ENCODE peak calls at places on chromosomes 11 and 22, in nine cellular contexts. K is pancreas, W is psoas muscle, U is AG04450, H is BE2C, R is left ventricle myocardium inferior, E is SK-N-SH, P is esophagus squamous epithelium, Y is neuronal stem cell. F is an unnamed sample.

GRCh38 chr11:6587360-6587953 is 16.0 kb downstream of the RRP8 start:
- DNase-seq in K (peak; percentile 90), W (no peak), U (no peak), H (no peak), R (peak; percentile 56), E (no peak), P (no peak), Y (no peak), F (no peak)

GRCh38 chr22:19805821-19806212 is 45.2 kb downstream of the TBX1 start:
- DNase-seq in K (peak; percentile 20), W (no peak), U (no peak), H (no peak), R (peak; percentile 9), E (peak; percentile 21), P (no peak), Y (no peak), F (peak; percentile 17)

GRCh38 chr22:30265851-30266444 is 703 bp downstream of the OSM start:
- DNase-seq in K (peak; percentile 58), W (no peak), U (no peak), H (no peak), R (peak; percentile 65), E (no peak), P (peak; percentile 51), Y (no peak), F (peak; percentile 96)

GRCh38 chr11:14386895-14387480 is 28.0 kb upstream of the RRAS2 start:
- DNase-seq in K (no peak), W (peak; percentile 15), U (no peak), H (peak; percentile 28), R (peak; percentile 22), E (peak; percentile 58), P (no peak), Y (peak; percentile 70), F (no peak)

GRCh38 chr11:69874984-69875673 is 55.9 kb upstream of the FGF3 start:
- DNase-seq in K (no peak), W (no peak), U (no peak), H (no peak), R (peak; percentile 4), E (peak; percentile 13), P (no peak), Y (no peak), F (no peak)

GRCh38 chr11:76885390-76886097 is 24.8 kb downstream of the ACER3 start:
- DNase-seq in K (no peak), W (peak; percentile 25), U (no peak), H (no peak), R (no peak), E (no peak), P (no peak), Y (no peak), F (peak; percentile 39)

GRCh38 chr11:10866893-10867331 is 9.1 kb upstream of the ZBED5 start:
- DNase-seq in K (no peak), W (no peak), U (peak; percentile 34), H (peak; percentile 15), R (no peak), E (peak; percentile 4), P (no peak), Y (no peak), F (no peak)

GRCh38 chr11:11125618-11126017 is 227.4 kb downstream of the CSNK2A3 start:
- DNase-seq in K (no peak), W (no peak), U (no peak), H (no peak), R (no peak), E (no peak), P (no peak), Y (no peak), F (no peak)

GRCh38 chr11:133082851-133083488 is 449.3 kb downstream of the OPCML start:
- DNase-seq in K (peak; percentile 87), W (peak; percentile 65), U (no peak), H (peak; percentile 76), R (peak; percentile 48), E (peak; percentile 95), P (no peak), Y (peak; percentile 74), F (peak; percentile 43)

GRCh38 chr11:134667505-134667904 is 255.5 kb upstream of the B3GAT1 start:
- DNase-seq in K (no peak), W (no peak), U (no peak), H (no peak), R (no peak), E (no peak), P (no peak), Y (no peak), F (no peak)

GRCh38 chr22:44091021-44091721 is 67.1 kb downstream of the PARVB start:
- DNase-seq in K (peak; percentile 1), W (no peak), U (no peak), H (peak; percentile 29), R (no peak), E (peak; percentile 59), P (no peak), Y (no peak), F (no peak)

DNA sequence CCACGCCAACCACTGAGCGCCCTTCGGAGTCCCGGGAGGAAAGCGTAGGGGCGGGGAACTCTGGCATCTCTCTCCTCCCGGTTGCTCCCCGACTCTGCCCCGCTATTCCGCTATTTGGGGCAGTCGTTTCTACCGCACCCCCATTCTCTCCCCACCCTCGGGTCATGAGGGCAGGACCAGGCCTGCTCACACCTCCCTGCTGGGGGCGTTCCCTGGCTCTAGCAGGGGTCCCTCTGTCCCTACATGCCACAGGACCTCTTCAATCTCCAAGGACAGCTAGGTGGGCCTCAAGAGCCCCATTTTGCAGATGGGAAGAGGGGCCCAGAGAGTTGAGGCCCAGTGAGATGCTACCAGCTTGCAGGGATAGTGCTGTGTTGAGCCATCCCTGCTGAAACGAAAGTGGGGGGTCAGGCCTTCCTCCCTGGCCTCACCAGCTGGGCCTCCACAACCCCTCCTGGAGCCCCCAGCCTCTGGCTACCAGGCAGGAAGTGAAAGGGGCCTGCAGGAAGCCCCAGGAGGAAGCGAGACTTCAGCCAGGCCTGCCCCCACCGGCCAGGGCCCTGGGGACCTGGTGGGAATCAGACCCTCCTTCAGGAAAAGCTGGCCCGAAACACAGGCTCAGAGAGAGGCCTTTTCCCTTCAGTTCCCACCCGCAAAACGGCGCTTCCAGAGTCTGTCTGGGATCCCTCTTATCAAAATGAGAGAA is 5.5 kb upstream of the SHISA8 start:
- DNase-seq in K (peak; percentile 46), W (no peak), U (no peak), H (no peak), R (no peak), E (no peak), P (no peak), Y (no peak), F (no peak)
- H3K4me3 ChIP-seq in K (peak overlapping the region; percentile 48), W (peak overlapping the region; percentile 68), U (no peak overlapping the region), H (no peak overlapping the region), R (peak overlapping the region; percentile 70), E (no peak overlapping the region), P (peak overlapping the region; percentile 24), Y (no peak overlapping the region), F (no peak overlapping the region)

DNA sequence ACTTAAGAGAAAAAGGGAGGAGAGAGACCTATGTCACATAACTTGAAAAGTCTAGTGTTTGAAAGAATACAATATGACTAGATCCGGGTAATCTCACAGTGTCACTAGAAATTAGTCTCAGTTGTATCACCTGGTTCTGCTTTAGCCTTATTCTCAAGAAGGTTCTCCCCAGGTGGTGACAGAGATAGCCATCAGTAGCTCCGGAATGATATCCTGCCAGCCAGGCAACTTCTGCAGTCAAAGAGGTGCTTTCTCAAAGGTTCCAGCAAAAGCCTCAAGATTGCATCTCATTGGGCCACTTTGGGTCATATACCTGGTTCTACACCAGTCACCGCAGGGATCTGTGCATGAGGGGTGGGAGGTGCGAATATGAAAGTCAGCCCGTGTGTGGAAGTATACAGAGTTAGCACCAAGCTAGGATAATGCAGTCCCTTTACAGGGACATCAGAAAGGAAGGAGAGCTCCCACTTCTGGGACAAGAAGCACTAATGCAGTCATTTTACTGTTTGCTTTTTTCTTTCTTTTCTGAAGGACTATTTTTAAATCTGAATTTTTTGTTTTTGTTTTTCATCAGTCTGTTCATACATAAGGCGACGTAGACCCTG is 61.1 kb downstream of the CYB5R2 start:
- DNase-seq in K (no peak), W (no peak), U (no peak), H (no peak), R (no peak), E (no peak), P (no peak), Y (no peak), F (no peak)
- H3K9me3 ChIP-seq in K (no peaks in the 10 kb centered on the region), W (no peaks in the 10 kb centered on the region), U (no peaks in the 10 kb centered on the region), H (no peaks in the 10 kb centered on the region), R (no peaks in the 10 kb centered on the region), E (no peaks in the 10 kb centered on the region), P (no peaks in the 10 kb centered on the region), Y (no peaks in the 10 kb centered on the region), F (no peaks in the 10 kb centered on the region)

GRCh38 chr11:75461136-75461535 is 28.1 kb upstream of the KLHL35 start:
- DNase-seq in K (no peak), W (no peak), U (no peak), H (peak; percentile 87), R (no peak), E (peak; percentile 71), P (no peak), Y (no peak), F (peak; percentile 39)

GRCh38 chr11:75462117-75462653 is 29.2 kb upstream of the KLHL35 start:
- DNase-seq in K (peak; percentile 24), W (no peak), U (no peak), H (no peak), R (no peak), E (no peak), P (no peak), Y (peak; percentile 47), F (no peak)

GRCh38 chr11:75467311-75467710 is 34.3 kb upstream of the KLHL35 start:
- DNase-seq in K (peak; percentile 40), W (no peak), U (no peak), H (no peak), R (no peak), E (no peak), P (no peak), Y (no peak), F (peak; percentile 55)

GRCh38 chr11:75465701-75466531 is 32.9 kb upstream of the KLHL35 start:
- DNase-seq in K (peak; percentile 61), W (no peak), U (no peak), H (no peak), R (no peak), E (no peak), P (no peak), Y (no peak), F (peak; percentile 60)

DNA sequence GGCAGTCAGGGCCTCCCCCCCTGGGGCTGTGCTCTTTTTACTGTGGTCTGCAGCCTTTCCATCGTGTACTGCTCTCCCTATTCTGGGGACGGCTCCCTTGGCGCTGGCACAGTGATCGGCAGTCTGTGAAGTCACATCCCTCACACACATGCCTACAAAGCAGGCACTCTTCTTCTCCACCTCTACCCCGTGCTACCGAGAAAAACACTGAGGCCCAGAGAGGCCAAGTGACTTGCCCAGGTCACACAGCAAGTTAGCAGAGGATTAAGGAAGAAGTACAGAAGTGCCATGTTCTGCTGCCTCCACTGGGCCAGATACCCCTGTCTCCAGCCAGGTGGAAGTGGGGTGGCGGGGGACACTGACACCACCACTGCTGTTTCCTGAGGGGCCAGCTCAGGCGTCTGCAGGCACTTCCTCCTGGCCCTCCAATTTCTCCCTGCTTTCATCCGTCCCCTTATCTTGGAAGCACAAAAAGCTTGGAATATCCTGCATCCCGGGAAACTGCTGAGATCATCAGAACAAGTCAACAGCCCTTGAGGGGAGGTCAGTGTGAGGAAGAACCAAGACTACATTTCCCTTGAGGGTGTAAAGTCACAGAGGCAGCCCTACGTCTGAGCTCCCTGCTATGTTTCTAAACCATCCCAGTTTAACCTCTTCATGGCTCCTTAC is 30.2 kb upstream of the KLHL35 start:
- DNase-seq in K (peak; percentile 25), W (no peak), U (no peak), H (no peak), R (no peak), E (no peak), P (no peak), Y (no peak), F (no peak)
- H3K4me3 ChIP-seq in K (no peak overlapping the region), W (no peak overlapping the region), U (no peak overlapping the region), H (no peak overlapping the region), R (no peak overlapping the region), E (no peak overlapping the region), P (no peak overlapping the region), Y (no peak overlapping the region), F (no peak overlapping the region)

GRCh38 chr22:11325767-11326166 is 4202.2 kb upstream of the OR11H1 start:
- DNase-seq in K (no peak), W (no peak), U (no peak), H (no peak), R (no peak), E (no peak), P (no peak), Y (no peak), F (no peak)
- H3K9me3 ChIP-seq in K (no peaks in the 10 kb centered on the region), W (no peaks in the 10 kb centered on the region), U (peaks cover 24% of the 10 kb centered on the region), H (no peaks in the 10 kb centered on the region), R (peaks cover 54% of the 10 kb centered on the region), E (no peaks in the 10 kb centered on the region), P (peaks cover 9% of the 10 kb centered on the region), Y (peaks cover 3% of the 10 kb centered on the region), F (peaks cover 2% of the 10 kb centered on the region)

F was measured in left lung.